ENCODE peak calls at places on chromosome 21, in ten cellular contexts. H, J, P, K, N, Z, I, G, D and L are unnamed samples.

GRCh38 chr21:38875694-38876492 is 70.2 kb downstream of the ETS2 start:
- DNase-seq in K (no peak), Z (no peak), G (peak; percentile 84), J (no peak), I (no peak), P (no peak), H (no peak), D (no peak), N (peak; percentile 47), L (no peak)

GRCh38 chr21:41653944-41654625 is 112.8 kb downstream of the RIPK4 start:
- DNase-seq in P (no peak), H (no peak), G (peak; percentile 91), N (no peak), J (no peak), K (peak; percentile 46), Z (no peak), D (peak; percentile 5), I (no peak), L (no peak)

GRCh38 chr21:15249285-15249993 is 184.6 kb upstream of the NRIP1 start:
- DNase-seq in K (no peak), N (no peak), J (no peak), I (no peak), D (no peak), P (no peak), H (no peak), G (peak; percentile 38), Z (no peak), L (no peak)

GRCh38 chr21:16418211-16418610 is 688.4 kb downstream of the USP25 start:
- DNase-seq in D (no peak), N (no peak), Z (no peak), P (no peak), G (peak; percentile 61), J (no peak), H (no peak), I (no peak), K (no peak), L (no peak)

GRCh38 chr21:42490735-42491134 is 5.3 kb downstream of the RSPH1 start:
- DNase-seq in P (no peak), J (no peak), H (no peak), Z (no peak), N (no peak), D (peak; percentile 64), G (no peak), I (no peak), K (no peak), L (no peak)

GRCh38 chr21:35993875-35994490 is 66.3 kb downstream of the SETD4 start:
- DNase-seq in G (no peak), Z (no peak), J (no peak), I (no peak), P (no peak), D (no peak), K (no peak), N (no peak), H (no peak), L (no peak)

GRCh38 chr21:35940074-35940927 is 120.0 kb downstream of the SETD4 start:
- DNase-seq in D (no peak), P (no peak), N (peak; percentile 85), G (peak; percentile 89), K (peak; percentile 55), Z (peak; percentile 48), I (peak; percentile 25), H (no peak), J (peak; percentile 65), L (no peak)

GRCh38 chr21:16533692-16534407 is 804.1 kb downstream of the USP25 start:
- DNase-seq in N (no peak), J (no peak), Z (no peak), H (no peak), K (no peak), G (no peak), P (no peak), D (no peak), I (no peak), L (no peak)

GRCh38 chr21:15422761-15423160 is 307.0 kb upstream of the USP25 start:
- DNase-seq in J (no peak), H (no peak), I (no peak), Z (no peak), K (no peak), P (no peak), N (no peak), G (peak; percentile 90), D (no peak), L (no peak)

GRCh38 chr21:31548688-31549087 is 110.8 kb upstream of the SOD1 start:
- DNase-seq in G (no peak), J (no peak), Z (no peak), D (no peak), I (no peak), H (no peak), P (no peak), N (no peak), K (no peak), L (no peak)
- TF ChIP-seq CTCF in G (no peak), J (no peak), Z (no peak), D (no peak), I (no peak), H (no peak), P (no peak), N (no peak), K (no peak), L (no peak)

DNA sequence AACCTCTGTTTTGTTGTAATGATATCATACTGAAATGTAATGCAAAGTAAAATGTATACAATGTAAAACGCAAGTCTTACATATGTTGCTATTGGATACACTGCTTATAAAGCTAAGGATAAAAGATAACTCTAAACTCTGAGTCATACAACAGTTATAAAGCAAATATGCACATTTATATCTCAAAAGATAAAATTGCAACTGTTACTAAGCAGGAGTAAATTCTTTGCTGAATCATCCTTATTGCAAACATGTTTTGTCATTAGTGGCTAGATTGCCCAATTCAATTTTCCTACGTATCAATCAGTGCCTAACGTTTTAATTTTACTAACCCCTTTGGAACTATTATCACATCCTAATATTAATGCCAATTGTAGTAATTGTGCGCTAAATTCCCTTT is 762.9 kb downstream of the LTN1 start:
- DNase-seq in D (no peak), H (no peak), G (peak; percentile 91), J (no peak), N (no peak), I (no peak), P (no peak), Z (no peak), K (no peak), L (no peak)
- H3K4me3 ChIP-seq in D (no peak overlapping the region), H (no peak overlapping the region), G (no peak overlapping the region), J (no peak overlapping the region), N (no peak overlapping the region), I (no peak overlapping the region), P (no peak overlapping the region), Z (no peak overlapping the region), K (no peak overlapping the region), L (no peak overlapping the region)

GRCh38 chr21:45453308-45453950 is 48.5 kb downstream of the COL18A1 start:
- DNase-seq in P (no peak), Z (no peak), J (no peak), K (no peak), H (peak; percentile 17), G (no peak), N (no peak), D (no peak), I (no peak), L (no peak)

GRCh38 chr21:45452696-45453307 is 47.8 kb downstream of the COL18A1 start:
- DNase-seq in N (no peak), G (no peak), K (no peak), D (no peak), I (no peak), H (no peak), J (no peak), Z (no peak), P (no peak), L (no peak)

GRCh38 chr21:45455321-45456013 is 50.5 kb downstream of the COL18A1 start:
- DNase-seq in J (no peak), D (no peak), Z (no peak), H (peak; percentile 56), P (no peak), N (peak; percentile 52), I (no peak), K (peak; percentile 47), G (peak; percentile 72), L (no peak)

GRCh38 chr21:45454924-45455315 is 50.0 kb downstream of the COL18A1 start:
- DNase-seq in K (no peak), N (no peak), G (peak; percentile 62), Z (no peak), J (no peak), I (no peak), H (peak; percentile 45), P (no peak), D (no peak), L (no peak)

GRCh38 chr21:45454081-45454923 is 49.3 kb downstream of the COL18A1 start:
- DNase-seq in D (no peak), I (no peak), P (no peak), H (peak; percentile 24), J (no peak), G (no peak), Z (no peak), K (no peak), N (no peak), L (no peak)
- TF ChIP-seq CTCF in D (no peak), I (no peak), P (no peak), H (no peak), J (no peak), G (no peak), Z (no peak), K (no peak), N (no peak), L (no peak)

GRCh38 chr21:33023574-33024277 is 2.0 kb upstream of the OLIG2 start:
- DNase-seq in N (no peak), Z (no peak), I (no peak), K (no peak), J (no peak), G (no peak), P (no peak), H (no peak), D (no peak), L (peak; percentile 79)
- H3K4me3 ChIP-seq in N (no peak overlapping the region), Z (no peak overlapping the region), I (peak overlapping the region; percentile 23), K (no peak overlapping the region), J (no peak overlapping the region), G (no peak overlapping the region), P (peak overlapping the region; percentile 27), H (no peak overlapping the region), D (no peak overlapping the region), L (no peak overlapping the region)

GRCh38 chr21:34073032-34073748 is at the start of the genes MRPS6 and SLC5A3:
- DNase-seq in K (peak; percentile 90), Z (peak; percentile 90), D (peak; percentile 91), J (peak; percentile 93), G (peak; percentile 88), N (peak; percentile 88), P (peak; percentile 63), I (peak; percentile 57), H (peak; percentile 91), L (peak; percentile 69)
- TF ChIP-seq CTCF in K (no peak), Z (no peak), D (peak; percentile 5), J (no peak), G (no peak), N (no peak), P (no peak), I (no peak), H (no peak), L (no peak)

DNA sequence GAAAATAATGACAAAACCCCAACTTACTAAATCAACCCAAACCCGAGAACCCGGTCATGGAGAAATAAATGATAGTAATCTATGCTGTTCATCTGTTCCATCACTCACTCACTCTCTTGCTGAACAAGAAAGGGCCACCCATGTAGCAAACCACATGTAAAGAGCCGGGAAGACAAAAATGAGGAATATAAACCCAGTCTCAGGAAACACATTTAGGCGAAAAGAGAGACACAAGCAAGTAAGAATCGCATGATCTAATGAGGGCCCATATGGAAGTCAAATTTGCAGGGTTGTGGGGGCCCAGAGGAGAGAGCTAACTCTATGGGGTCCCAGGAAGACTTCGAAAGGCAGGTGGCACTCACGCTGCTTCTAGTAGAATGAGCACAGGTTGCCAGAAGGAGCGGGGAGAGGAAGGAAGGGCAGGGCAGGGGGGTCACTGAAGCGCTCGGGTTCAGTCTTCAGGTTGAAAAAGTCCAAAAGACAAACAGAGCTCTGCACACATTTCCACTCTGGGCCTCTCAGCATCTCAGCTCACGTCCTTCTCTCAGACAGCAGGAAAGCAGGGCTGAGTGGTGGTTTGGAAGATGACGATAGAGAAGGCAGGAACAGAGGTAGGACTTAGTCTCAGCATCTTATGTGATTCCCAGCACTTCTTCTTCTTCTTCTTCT is 142.9 kb upstream of the KRTAP19-8 start:
- DNase-seq in H (no peak), G (no peak), J (no peak), K (no peak), I (no peak), N (no peak), Z (no peak), P (peak; percentile 43), D (no peak), L (no peak)
- H3K4me3 ChIP-seq in H (no peak overlapping the region), G (no peak overlapping the region), J (no peak overlapping the region), K (no peak overlapping the region), I (no peak overlapping the region), N (no peak overlapping the region), Z (no peak overlapping the region), P (no peak overlapping the region), D (no peak overlapping the region), L (no peak overlapping the region)